ENCODE peak calls at places on chromosomes 12 and 14, in nine cellular contexts. T is hypothalamus, N is NCI-H1436, S is thoracic aorta, L is A549, F is colonic mucosa, W is Karpas-422, P is AG09309, H is amniotic stem cell. X is an unnamed sample.

GRCh38 chr12:95738024-95738611 is 52.4 kb downstream of the NTN4 start:
- DNase-seq in T (no peak), N (no peak), S (no peak), L (no peak), F (peak; percentile 67), W (no peak), P (no peak), H (no peak), X (no peak)

GRCh38 chr12:75814856-75815754 is 216.5 kb downstream of the PHLDA1 start:
- DNase-seq in T (no peak), N (no peak), S (peak; percentile 12), L (peak; percentile 34), F (no peak), W (peak; percentile 95), P (peak; percentile 93), H (peak; percentile 91), X (no peak)

GRCh38 chr12:65891987-65892481 is 67.8 kb downstream of the HMGA2 start:
- DNase-seq in T (no peak), N (no peak), S (peak; percentile 81), L (peak; percentile 64), F (peak; percentile 59), W (no peak), P (peak; percentile 99), H (peak; percentile 96), X (peak; percentile 88)

GRCh38 chr12:57107456-57107855 is 3.7 kb downstream of the STAT6 start:
- DNase-seq in T (no peak), N (no peak), S (no peak), L (no peak), F (peak; percentile 23), W (no peak), P (no peak), H (no peak), X (no peak)

GRCh38 chr14:65361920-65362319 is 50.6 kb upstream of the FUT8 start:
- DNase-seq in T (no peak), N (no peak), S (no peak), L (no peak), F (no peak), W (no peak), P (peak; percentile 77), H (no peak), X (no peak)

GRCh38 chr14:94394594-94395305 is 6.3 kb upstream of the SERPINA1 start:
- DNase-seq in T (peak; percentile 14), N (no peak), S (no peak), L (no peak), F (no peak), W (no peak), P (peak; percentile 54), H (no peak), X (no peak)

GRCh38 chr14:99424306-99424877 is 56.3 kb downstream of the SETD3 start:
- DNase-seq in T (no peak), N (no peak), S (no peak), L (no peak), F (no peak), W (no peak), P (no peak), H (no peak), X (no peak)

GRCh38 chr14:43003845-43004244 is 1397.2 kb downstream of the LRFN5 start:
- DNase-seq in T (no peak), N (peak; percentile 40), S (no peak), L (no peak), F (no peak), W (peak; percentile 76), P (no peak), H (no peak), X (no peak)

GRCh38 chr12:115998119-115998633 is 279.3 kb downstream of the MED13L start:
- DNase-seq in T (no peak), N (no peak), S (no peak), L (peak; percentile 45), F (no peak), W (peak; percentile 73), P (peak; percentile 46), H (peak; percentile 11), X (no peak)

GRCh38 chr12:112798019-112798760 is 6.6 kb downstream of the RPH3A start:
- DNase-seq in T (peak; percentile 37), N (no peak), S (no peak), L (no peak), F (no peak), W (no peak), P (no peak), H (no peak), X (no peak)

GRCh38 chr12:113064395-113065125 is 8.0 kb downstream of the DTX1 start:
- DNase-seq in T (no peak), N (no peak), S (no peak), L (no peak), F (no peak), W (peak; percentile 88), P (no peak), H (no peak), X (no peak)

GRCh38 chr12:92398565-92399309 is 253.1 kb upstream of the BTG1 start:
- DNase-seq in T (no peak), N (no peak), S (no peak), L (no peak), F (no peak), W (no peak), P (no peak), H (no peak), X (no peak)

GRCh38 chr12:27221625-27222387 is 22.3 kb upstream of the STK38L start:
- DNase-seq in T (no peak), N (no peak), S (no peak), L (no peak), F (no peak), W (no peak), P (no peak), H (no peak), X (no peak)

GRCh38 chr14:99875421-99875820 is 82.2 kb downstream of the EML1 start:
- DNase-seq in T (no peak), N (no peak), S (no peak), L (no peak), F (no peak), W (no peak), P (no peak), H (no peak), X (no peak)

GRCh38 chr14:84493779-84494178 is 1036.2 kb upstream of the FLRT2 start:
- DNase-seq in T (no peak), N (no peak), S (no peak), L (no peak), F (no peak), W (peak; percentile 72), P (no peak), H (no peak), X (no peak)

X was measured in prostate gland.